ENCODE peak calls at places on chromosomes 3 and 15, in ten cellular contexts. M is GM13976; A is endodermal cell; C is A549; H is prostate gland; O is body of pancreas; W is fibroblast of lung; Q is GM06990; L is IMR-90; V is CD4-positive, alpha-beta T cell. S is an unnamed sample.

GRCh38 chr15:48393650-48394049 is 62.4 kb downstream of the DUT start:
- DNase-seq in M (no peak), A (no peak), C (no peak), H (peak), O (no peak), W (peak), Q (no peak), L (peak), V (no peak), S (no peak)

GRCh38 chr3:51382076-51382745 is 2.9 kb upstream of the MANF start:
- DNase-seq in M (no peak), A (peak), C (no peak), H (no peak), O (no peak), W (no peak), Q (no peak), L (no peak), V (no peak), S (no peak)

GRCh38 chr3:112847692-112848091 is 1.0 kb upstream of the CD200R1L start:
- DNase-seq in M (no peak), A (no peak), C (no peak), H (no peak), O (no peak), W (no peak), Q (no peak), L (no peak), V (no peak), S (no peak)

GRCh38 chr3:134527037-134527436 is 41.2 kb downstream of the CEP63 start:
- DNase-seq in M (peak), A (peak), C (no peak), H (no peak), O (no peak), W (no peak), Q (peak), L (peak), V (no peak), S (no peak)

GRCh38 chr3:126982125-126982521 is 792 bp upstream of the PLXNA1 start:
- DNase-seq in M (peak), A (no peak), C (no peak), H (no peak), O (no peak), W (no peak), Q (no peak), L (peak), V (peak), S (peak)

GRCh38 chr3:3127432-3128010 is 781 bp downstream of the TRNT1 start:
- DNase-seq in M (peak), A (peak), C (peak), H (no peak), O (no peak), W (no peak), Q (peak), L (peak), V (peak), S (no peak)

GRCh38 chr3:183253364-183253960 is 409 bp downstream of the B3GNT5 start:
- DNase-seq in M (peak), A (peak), C (no peak), H (peak), O (peak), W (peak), Q (peak), L (peak), V (no peak), S (no peak)

GRCh38 chr3:52291508-52292181 is 4.0 kb downstream of the GLYCTK start:
- DNase-seq in M (peak), A (peak), C (no peak), H (no peak), O (peak), W (no peak), Q (no peak), L (no peak), V (peak), S (no peak)

GRCh38 chr3:150391200-150391599 is 16.9 kb upstream of the TSC22D2 start:
- DNase-seq in M (no peak), A (no peak), C (no peak), H (no peak), O (no peak), W (peak), Q (no peak), L (peak), V (no peak), S (peak)

GRCh38 chr15:80562033-80562432 is 133.1 kb upstream of the ABHD17C start:
- DNase-seq in M (no peak), A (no peak), C (no peak), H (no peak), O (no peak), W (no peak), Q (no peak), L (peak), V (no peak), S (no peak)
- TF ChIP-seq CTCF in M (no peak), A (no peak), C (no peak), H (no peak), O (no peak), W (no peak), Q (no peak), L (no peak), V (no peak), S (no peak)

GRCh38 chr3:15676259-15676658 is 74.7 kb downstream of the BTD start:
- DNase-seq in M (no peak), A (no peak), C (no peak), H (no peak), O (no peak), W (no peak), Q (no peak), L (peak), V (no peak), S (peak)
- TF ChIP-seq CTCF in M (no peak), A (no peak), C (no peak), H (no peak), O (no peak), W (no peak), Q (no peak), L (no peak), V (no peak), S (no peak)

DNA sequence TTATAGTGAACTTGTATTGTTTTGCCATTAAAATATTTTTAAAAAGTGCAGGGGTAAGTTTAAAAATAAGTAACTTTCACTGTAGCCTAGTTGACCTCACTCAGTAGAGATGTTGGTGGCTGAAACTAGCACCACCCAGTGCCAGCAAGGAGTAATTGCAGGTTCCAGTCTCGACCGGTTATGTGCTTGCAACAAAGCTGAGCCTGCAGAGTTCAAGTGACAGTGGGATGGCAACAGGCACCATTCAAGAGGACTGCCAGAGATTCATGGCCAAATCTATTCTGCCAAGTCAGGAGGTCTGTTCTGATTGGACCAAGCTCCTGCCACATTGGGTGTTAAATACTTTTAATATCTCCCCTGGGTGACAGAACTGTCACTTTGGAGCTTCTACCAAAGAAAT is 2.7 kb downstream of the ADAMTS7 start:
- DNase-seq in M (peak), A (peak), C (peak), H (no peak), O (no peak), W (peak), Q (no peak), L (peak), V (no peak), S (peak)
- TF ChIP-seq CTCF in M (no peak), A (peak), C (peak), H (no peak), O (peak), W (peak), Q (peak), L (peak), V (no peak), S (peak)

DNA sequence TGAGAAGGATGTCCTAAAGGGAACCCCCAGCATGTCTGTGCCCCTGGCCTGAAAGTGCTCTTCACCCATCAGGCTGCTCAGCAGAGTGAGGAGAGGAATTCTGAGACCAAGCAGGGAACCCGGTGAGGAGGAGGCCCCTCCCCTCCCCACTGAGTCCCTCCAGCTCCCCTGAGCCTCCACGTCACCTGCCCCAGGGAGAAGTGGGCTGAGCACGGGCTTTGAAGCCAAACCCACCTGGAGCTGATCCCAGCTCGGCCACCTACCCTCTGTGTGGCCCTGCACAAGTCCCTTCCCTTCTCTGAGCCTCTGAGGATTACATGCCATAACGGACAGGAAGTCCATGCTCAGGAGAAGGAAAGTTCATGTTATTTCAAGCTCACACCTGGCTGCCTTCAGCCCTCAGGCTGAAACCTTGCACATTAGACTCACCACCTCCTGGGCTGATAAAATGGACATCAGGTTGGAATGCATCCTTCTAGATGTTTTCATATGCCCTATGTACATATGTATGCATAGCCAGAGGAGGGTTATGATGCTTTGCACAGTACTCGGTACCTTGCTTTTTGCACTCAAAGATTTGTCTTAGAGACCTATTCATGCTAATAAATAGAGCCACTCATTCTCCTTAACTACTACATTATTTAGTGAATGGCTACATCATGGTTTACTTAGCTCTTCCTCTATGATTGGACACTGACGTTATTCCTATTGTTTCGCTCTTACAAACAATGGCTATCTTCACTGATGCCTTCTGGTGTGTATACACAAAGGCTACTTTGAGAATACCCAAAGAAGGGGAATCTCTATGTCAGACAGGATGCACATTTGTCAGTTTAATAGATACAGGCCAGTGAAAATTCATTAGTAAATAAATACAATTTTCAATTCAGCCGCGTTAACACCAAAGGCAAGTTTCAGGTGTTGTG is 31.6 kb upstream of the GATA2 start:
- DNase-seq in M (peak), A (no peak), C (no peak), H (no peak), O (no peak), W (no peak), Q (no peak), L (no peak), V (no peak), S (no peak)
- TF ChIP-seq CTCF in M (no peak), A (no peak), C (no peak), H (no peak), O (no peak), W (no peak), Q (no peak), L (no peak), V (no peak), S (no peak)